ENCODE peak calls at places on chromosomes 2 and 18, in four cellular contexts. E is mesendoderm, Q is mesenchymal stem cell, S is H1. F is an unnamed sample.

GRCh38 chr2:45856391-45857055 is 205.0 kb downstream of the PRKCE start:
- DNase-seq in E (no peak), Q (no peak), S (no peak), F (no peak)

GRCh38 chr2:239163306-239164070 is 237.3 kb downstream of the HDAC4 start:
- DNase-seq in E (no peak), Q (no peak), S (no peak), F (no peak)

GRCh38 chr2:143515318-143515717 is 386.1 kb downstream of the ARHGAP15 start:
- DNase-seq in E (no peak), S (no peak), Q (no peak), F (no peak)

GRCh38 chr2:64157792-64158191 is 13.6 kb upstream of the PELI1 start:
- DNase-seq in S (no peak), Q (no peak), E (no peak), F (no peak)

GRCh38 chr2:24203029-24203786 is 28.4 kb downstream of the FAM228A start:
- DNase-seq in Q (no peak), S (no peak), E (peak), F (no peak)

GRCh38 chr2:128371248-128371630 is 52.6 kb upstream of the HS6ST1 start:
- DNase-seq in Q (no peak), S (no peak), E (no peak), F (no peak)

GRCh38 chr18:35974181-35974580 is 1.7 kb downstream of the RMP24 start:
- DNase-seq in Q (no peak), E (no peak), S (no peak), F (no peak)

GRCh38 chr18:79393626-79394401 is 1.9 kb upstream of the NFATC1 start:
- DNase-seq in E (peak), S (peak), Q (peak), F (no peak)

GRCh38 chr18:3177902-3178687 is 41.7 kb downstream of the MYOM1 start:
- DNase-seq in S (no peak), Q (no peak), E (no peak), F (no peak)

GRCh38 chr2:23824777-23825212 is 102.1 kb downstream of the ATAD2B start:
- DNase-seq in E (peak), Q (peak), S (no peak), F (peak)

GRCh38 chr2:26527726-26528125 is 49.8 kb upstream of the OTOF start:
- DNase-seq in Q (no peak), E (no peak), S (no peak), F (no peak)

GRCh38 chr2:188439986-188440385 is 148.3 kb downstream of the GULP1 start:
- DNase-seq in E (no peak), S (no peak), Q (no peak), F (no peak)

GRCh38 chr2:71347517-71347916 is 15.9 kb downstream of the ZNF638 start:
- DNase-seq in Q (peak), E (peak), S (no peak), F (no peak)

GRCh38 chr18:13800505-13801259 is 23.3 kb upstream of the MC5R start:
- DNase-seq in S (peak), Q (no peak), E (peak), F (peak)

GRCh38 chr2:210752532-210752931 is 196.1 kb downstream of the CPS1 start:
- DNase-seq in Q (no peak), E (peak), S (no peak), F (no peak)

GRCh38 chr2:152600698-152601097 is 116.6 kb downstream of the PRPF40A start:
- DNase-seq in Q (peak), E (no peak), S (no peak), F (no peak)

GRCh38 chr2:96163768-96164429 is 18.7 kb upstream of the DUSP2 start:
- DNase-seq in S (no peak), E (no peak), Q (no peak), F (no peak)

GRCh38 chr18:9808530-9809241 is 77.1 kb upstream of the TXNDC2 start:
- DNase-seq in E (peak), Q (peak), S (peak), F (peak)
- H3K4me3 ChIP-seq in E (no peak), Q (peak), S (no peak), F (no peak)

DNA sequence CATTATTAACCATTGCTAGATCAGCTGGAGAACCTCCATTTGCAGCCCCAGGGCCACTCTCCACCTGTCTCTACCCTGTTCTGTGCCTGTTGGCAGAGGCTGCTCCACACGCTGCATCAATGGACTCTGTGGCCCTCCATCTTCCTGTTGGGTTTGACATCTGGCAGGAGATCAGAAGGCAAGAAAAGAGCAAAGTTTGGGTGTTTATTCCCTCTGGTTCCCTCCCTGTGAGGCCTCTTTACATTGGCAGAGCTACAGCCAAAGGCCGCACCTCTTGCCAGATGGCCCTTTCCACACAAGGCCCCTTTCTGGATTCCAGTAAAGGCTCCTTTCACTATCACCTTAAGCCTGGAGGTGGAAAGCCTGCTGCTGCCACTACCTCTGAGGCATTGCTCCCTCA is 110.9 kb upstream of the RND3 start:
- DNase-seq in Q (no peak), S (no peak), E (no peak), F (no peak)
- H3K18ac ChIP-seq in Q (peak), S (no peak), E (no peak), F (no peak)

DNA sequence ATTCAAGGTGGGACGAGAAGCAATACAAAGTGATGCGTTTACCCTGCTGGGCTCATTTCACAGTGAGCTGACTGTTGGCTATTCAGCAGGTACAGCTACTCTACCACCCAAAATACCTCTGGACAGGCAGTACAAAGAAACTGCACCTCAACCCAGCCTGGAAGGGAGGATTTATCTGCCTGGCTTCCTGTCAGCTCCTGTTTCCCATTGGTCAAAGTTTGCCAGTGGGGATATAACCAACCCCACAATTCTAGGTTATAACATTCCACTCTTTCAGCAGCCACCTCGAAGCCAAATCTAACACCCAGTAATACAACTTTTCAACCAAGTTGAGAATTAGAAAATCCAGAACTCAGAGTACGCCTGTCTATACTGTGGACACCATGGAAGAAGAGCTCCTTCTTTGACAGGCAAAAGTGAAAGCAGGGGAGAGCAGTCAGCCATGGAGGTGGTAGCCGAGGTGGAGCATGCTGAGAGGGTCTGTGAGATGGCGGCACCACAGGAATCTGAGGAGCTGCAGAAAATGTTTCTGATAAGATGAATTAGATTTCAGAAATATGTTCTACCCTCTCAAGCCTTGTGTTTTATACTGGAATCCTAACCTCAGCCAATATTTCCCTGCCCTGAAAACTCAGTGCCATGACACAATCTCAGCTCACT is 10.8 kb downstream of the DUSP19 start:
- DNase-seq in S (no peak), E (no peak), Q (no peak), F (no peak)
- H3K4me3 ChIP-seq in S (no peak), E (no peak), Q (no peak), F (no peak)

GRCh38 chr2:224159345-224159928 is 120.4 kb upstream of the SERPINE2 start:
- DNase-seq in Q (no peak), E (no peak), S (no peak), F (no peak)

GRCh38 chr2:224160917-224161316 is 121.8 kb upstream of the SERPINE2 start:
- DNase-seq in S (peak), E (no peak), Q (no peak), F (no peak)

GRCh38 chr2:224162122-224162521 is 123.0 kb upstream of the SERPINE2 start:
- DNase-seq in E (no peak), S (peak), Q (no peak), F (no peak)

GRCh38 chr2:224163573-224164307 is 124.7 kb upstream of the SERPINE2 start:
- DNase-seq in E (no peak), S (peak), Q (peak), F (no peak)

DNA sequence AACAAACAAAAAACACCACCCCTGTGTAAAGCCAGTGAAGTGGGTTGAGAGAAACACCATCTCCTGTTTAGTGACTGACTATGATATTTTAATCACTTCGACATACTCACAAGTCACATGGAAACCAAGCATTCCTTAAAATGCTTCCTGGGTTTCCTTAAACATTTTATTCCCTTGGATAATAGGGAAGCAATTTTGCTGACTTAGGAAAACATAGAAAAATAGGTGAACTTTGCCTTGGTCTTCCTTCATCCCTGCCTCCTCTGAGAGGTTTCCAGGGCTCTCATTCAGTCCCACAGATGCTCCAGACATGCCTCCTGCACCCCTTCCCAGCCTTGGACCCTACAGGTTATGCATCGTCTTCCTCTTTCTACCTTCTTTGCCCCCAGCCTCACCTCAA is 122.6 kb upstream of the SERPINE2 start:
- DNase-seq in S (no peak), Q (no peak), E (no peak), F (no peak)
- H3K18ac ChIP-seq in S (no peak), Q (no peak), E (no peak), F (peak)

GRCh38 chr2:170818294-170819104 is 1.8 kb downstream of the GAD1 start:
- DNase-seq in S (peak), Q (no peak), E (no peak), F (peak)

GRCh38 chr2:170815746-170816498 is 765 bp upstream of the GAD1 start:
- DNase-seq in S (peak), Q (peak), E (peak), F (peak)

GRCh38 chr2:170817247-170817998 is 736 bp downstream of the GAD1 start:
- DNase-seq in Q (peak), E (peak), S (peak), F (peak)

GRCh38 chr2:170816499-170817246 is at the start of gene GAD1:
- DNase-seq in E (peak), Q (peak), S (peak), F (peak)

DNA sequence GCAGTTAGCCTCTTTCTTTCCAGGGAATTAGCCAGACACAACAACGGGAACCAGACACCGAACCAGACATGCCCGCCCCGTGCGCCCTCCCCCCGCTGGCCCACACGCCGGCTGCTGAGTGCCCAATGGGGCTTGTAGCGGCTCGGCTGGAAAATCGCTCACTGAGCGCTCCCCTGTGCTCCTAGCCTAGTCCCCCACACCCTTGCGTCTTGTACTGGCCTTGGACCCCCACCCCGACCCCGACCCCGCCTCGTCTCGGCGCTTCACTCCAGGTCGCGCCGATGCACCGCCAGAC is 1.3 kb downstream of the GAD1 start:
- DNase-seq in E (no peak), Q (no peak), S (peak), F (peak)
- H3K4me3 ChIP-seq in E (peak), Q (peak), S (peak), F (peak)

GRCh38 chr18:55775972-55776371 is 188.0 kb upstream of the TCF4 start:
- DNase-seq in S (no peak), E (no peak), Q (no peak), F (no peak)
- H3K18ac ChIP-seq in S (no peak), E (no peak), Q (no peak), F (no peak)

GRCh38 chr2:74944987-74945782 is 13.3 kb upstream of the POLE4 start:
- DNase-seq in S (no peak), E (no peak), Q (no peak), F (no peak)

GRCh38 chr2:74939919-74940812 is 18.3 kb upstream of the POLE4 start:
- DNase-seq in E (no peak), Q (no peak), S (no peak), F (no peak)

GRCh38 chr2:74941284-74941683 is 17.2 kb upstream of the POLE4 start:
- DNase-seq in E (no peak), Q (no peak), S (no peak), F (no peak)

GRCh38 chr2:74945783-74946165 is 12.7 kb upstream of the POLE4 start:
- DNase-seq in S (no peak), E (no peak), Q (no peak), F (no peak)

DNA sequence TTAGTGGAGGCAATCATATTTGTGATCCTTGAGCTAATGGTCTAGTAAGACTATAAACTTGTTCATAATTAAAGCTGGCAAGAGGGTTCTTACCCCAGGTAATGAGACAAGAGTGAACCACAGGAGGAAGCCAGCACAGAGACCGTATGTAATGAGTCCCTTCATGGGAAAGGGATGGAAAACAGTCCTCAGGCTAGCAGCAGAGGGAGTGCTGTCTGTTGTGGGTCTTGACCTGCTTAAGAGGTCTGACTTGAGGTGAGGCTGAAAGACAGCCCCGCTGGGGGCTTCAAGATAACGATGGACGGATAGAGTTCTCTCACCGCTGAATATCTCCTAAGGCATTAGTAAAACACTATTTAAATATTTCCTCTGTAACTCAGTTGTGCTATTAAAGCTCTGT is 16.2 kb upstream of the POLE4 start:
- DNase-seq in E (peak), Q (no peak), S (no peak), F (no peak)
- H3K4me3 ChIP-seq in E (no peak), Q (no peak), S (no peak), F (no peak)

GRCh38 chr2:159516241-159516758 is 100.0 kb downstream of the BAZ2B start:
- DNase-seq in Q (peak), S (no peak), E (peak), F (peak)
- H3K18ac ChIP-seq in Q (no peak), S (no peak), E (no peak), F (no peak)

F was measured in neuronal stem cell.